ENCODE peak calls at places on chromosomes 13 and 19, in five cellular contexts. One of them, this sample, is unnamed. For H3K4me1, the result is how much of the 10 kb centered on the place peaks cover.

GRCh38 chr19:10085641-10086031 is 481 bp upstream of the SHFL start:
- DNase-seq in thoracic aorta: no peak
- DNase-seq in lower lobe of right lung: no peak
- DNase-seq in heart left ventricle: no peak
- DNase-seq in CD8-positive, alpha-beta memory T cell: no peak
- DNase-seq in this sample: no peak

GRCh38 chr13:99525967-99526366 is 24.7 kb downstream of the TM9SF2 start:
- DNase-seq in CD8-positive, alpha-beta memory T cell: no peak
- DNase-seq in thoracic aorta: no peak
- DNase-seq in lower lobe of right lung: no peak
- DNase-seq in heart left ventricle: no peak
- DNase-seq in this sample: no peak

GRCh38 chr19:33219261-33219812 is 6.3 kb downstream of the SLC7A10 start:
- DNase-seq in lower lobe of right lung: no peak
- DNase-seq in thoracic aorta: no peak
- DNase-seq in CD8-positive, alpha-beta memory T cell: no peak
- DNase-seq in heart left ventricle: no peak
- DNase-seq in this sample: no peak

GRCh38 chr13:25406377-25406776 is 34.6 kb downstream of the ATP8A2 start:
- DNase-seq in CD8-positive, alpha-beta memory T cell: no peak
- DNase-seq in lower lobe of right lung: no peak
- DNase-seq in thoracic aorta: no peak
- DNase-seq in heart left ventricle: no peak
- DNase-seq in this sample: no peak

GRCh38 chr19:15640294-15640903 is at the start of gene CYP4F3:
- DNase-seq in thoracic aorta: no peak
- DNase-seq in lower lobe of right lung: peak
- DNase-seq in CD8-positive, alpha-beta memory T cell: no peak
- DNase-seq in heart left ventricle: peak
- DNase-seq in this sample: peak

GRCh38 chr13:110716235-110716505 is 2.7 kb downstream of the ING1 start:
- DNase-seq in heart left ventricle: peak
- DNase-seq in CD8-positive, alpha-beta memory T cell: no peak
- DNase-seq in thoracic aorta: no peak
- DNase-seq in lower lobe of right lung: peak
- DNase-seq in this sample: no peak

GRCh38 chr13:73222627-73223026 is 163.8 kb downstream of the KLF5 start:
- DNase-seq in heart left ventricle: no peak
- DNase-seq in CD8-positive, alpha-beta memory T cell: no peak
- DNase-seq in lower lobe of right lung: no peak
- DNase-seq in thoracic aorta: no peak
- DNase-seq in this sample: no peak

GRCh38 chr19:10961763-10962536 is 1.1 kb downstream of the SMARCA4 start:
- DNase-seq in CD8-positive, alpha-beta memory T cell: no peak
- DNase-seq in heart left ventricle: no peak
- DNase-seq in thoracic aorta: no peak
- DNase-seq in lower lobe of right lung: no peak
- DNase-seq in this sample: no peak

GRCh38 chr13:102012299-102013293 is 389.3 kb downstream of the FGF14 start:
- DNase-seq in lower lobe of right lung: no peak
- DNase-seq in heart left ventricle: peak
- DNase-seq in CD8-positive, alpha-beta memory T cell: no peak
- DNase-seq in thoracic aorta: peak
- DNase-seq in this sample: no peak

GRCh38 chr19:9037415-9038062 is 27.3 kb upstream of the MUC16 start:
- DNase-seq in heart left ventricle: no peak
- DNase-seq in thoracic aorta: no peak
- DNase-seq in CD8-positive, alpha-beta memory T cell: no peak
- DNase-seq in lower lobe of right lung: no peak
- DNase-seq in this sample: no peak

GRCh38 chr19:47232422-47233211 is 1.6 kb upstream of the BBC3 start:
- DNase-seq in heart left ventricle: no peak
- DNase-seq in thoracic aorta: no peak
- DNase-seq in CD8-positive, alpha-beta memory T cell: no peak
- DNase-seq in lower lobe of right lung: no peak
- DNase-seq in this sample: peak

GRCh38 chr19:18477042-18477760 is 39.3 kb upstream of the ISYNA1 start:
- DNase-seq in thoracic aorta: no peak
- DNase-seq in heart left ventricle: no peak
- DNase-seq in lower lobe of right lung: no peak
- DNase-seq in CD8-positive, alpha-beta memory T cell: no peak
- DNase-seq in this sample: no peak

GRCh38 chr13:32228330-32229041 is 86.7 kb downstream of the ZAR1L start:
- DNase-seq in thoracic aorta: no peak
- DNase-seq in lower lobe of right lung: no peak
- DNase-seq in heart left ventricle: no peak
- DNase-seq in CD8-positive, alpha-beta memory T cell: no peak
- DNase-seq in this sample: no peak

GRCh38 chr19:41189425-41190065 is 3.5 kb upstream of the CYP2S1 start:
- DNase-seq in CD8-positive, alpha-beta memory T cell: no peak
- DNase-seq in thoracic aorta: no peak
- DNase-seq in lower lobe of right lung: no peak
- DNase-seq in heart left ventricle: no peak
- DNase-seq in this sample: no peak

GRCh38 chr13:96141032-96141431 is 51.1 kb downstream of the HS6ST3 start:
- DNase-seq in lower lobe of right lung: no peak
- DNase-seq in CD8-positive, alpha-beta memory T cell: no peak
- DNase-seq in thoracic aorta: no peak
- DNase-seq in heart left ventricle: no peak
- DNase-seq in this sample: no peak

GRCh38 chr19:34662919-34663318 is 14.0 kb downstream of the SCGB2B2 start:
- DNase-seq in thoracic aorta: no peak
- DNase-seq in lower lobe of right lung: no peak
- DNase-seq in heart left ventricle: no peak
- DNase-seq in CD8-positive, alpha-beta memory T cell: no peak
- DNase-seq in this sample: peak

GRCh38 chr19:41929536-41930071 is 1.4 kb upstream of the ERFL start:
- DNase-seq in lower lobe of right lung: no peak
- DNase-seq in heart left ventricle: no peak
- DNase-seq in thoracic aorta: no peak
- DNase-seq in CD8-positive, alpha-beta memory T cell: no peak
- DNase-seq in this sample: no peak

GRCh38 chr19:38663957-38664502 is 16.6 kb downstream of the ACTN4 start:
- DNase-seq in thoracic aorta: no peak
- DNase-seq in CD8-positive, alpha-beta memory T cell: no peak
- DNase-seq in lower lobe of right lung: no peak
- DNase-seq in heart left ventricle: peak
- DNase-seq in this sample: no peak

GRCh38 chr19:18586311-18586710 is 2.3 kb upstream of the REX1BD start:
- DNase-seq in lower lobe of right lung: no peak
- DNase-seq in CD8-positive, alpha-beta memory T cell: no peak
- DNase-seq in thoracic aorta: no peak
- DNase-seq in heart left ventricle: no peak
- DNase-seq in this sample: no peak

GRCh38 chr13:37348916-37349653 is 243.6 kb upstream of the CSNK1A1L start:
- DNase-seq in thoracic aorta: no peak
- DNase-seq in heart left ventricle: no peak
- DNase-seq in CD8-positive, alpha-beta memory T cell: no peak
- DNase-seq in lower lobe of right lung: no peak
- DNase-seq in this sample: no peak

GRCh38 chr19:57192064-57192395 is 730 bp downstream of the ZNF264 start:
- DNase-seq in thoracic aorta: no peak
- DNase-seq in lower lobe of right lung: no peak
- DNase-seq in CD8-positive, alpha-beta memory T cell: no peak
- DNase-seq in heart left ventricle: no peak
- DNase-seq in this sample: no peak

GRCh38 chr13:102487330-102487729 is 85.5 kb upstream of the FGF14 start:
- DNase-seq in lower lobe of right lung: no peak
- DNase-seq in CD8-positive, alpha-beta memory T cell: no peak
- DNase-seq in heart left ventricle: no peak
- DNase-seq in thoracic aorta: no peak
- DNase-seq in this sample: no peak

GRCh38 chr13:98476106-98476505 is 100.8 kb downstream of the STK24 start:
- DNase-seq in CD8-positive, alpha-beta memory T cell: peak
- DNase-seq in thoracic aorta: no peak
- DNase-seq in heart left ventricle: no peak
- DNase-seq in lower lobe of right lung: no peak
- DNase-seq in this sample: no peak

GRCh38 chr19:35337984-35338296 is 9.0 kb downstream of the CD22 start:
- DNase-seq in heart left ventricle: peak
- DNase-seq in thoracic aorta: no peak
- DNase-seq in CD8-positive, alpha-beta memory T cell: no peak
- DNase-seq in lower lobe of right lung: no peak
- DNase-seq in this sample: no peak

GRCh38 chr19:54518844-54519243 is 16.2 kb downstream of the LAIR2 start:
- DNase-seq in CD8-positive, alpha-beta memory T cell: no peak
- DNase-seq in thoracic aorta: no peak
- DNase-seq in heart left ventricle: no peak
- DNase-seq in lower lobe of right lung: no peak
- DNase-seq in this sample: no peak

GRCh38 chr19:15780595-15781418 is 6.7 kb upstream of the OR10H5 start:
- DNase-seq in thoracic aorta: no peak
- DNase-seq in CD8-positive, alpha-beta memory T cell: no peak
- DNase-seq in lower lobe of right lung: no peak
- DNase-seq in heart left ventricle: no peak
- DNase-seq in this sample: peak

GRCh38 chr19:14430712-14431111 is 2.4 kb upstream of the PKN1 start:
- DNase-seq in lower lobe of right lung: no peak
- DNase-seq in CD8-positive, alpha-beta memory T cell: no peak
- DNase-seq in heart left ventricle: no peak
- DNase-seq in thoracic aorta: no peak
- DNase-seq in this sample: no peak

GRCh38 chr19:38730731-38731589 is 13.3 kb downstream of the CAPN12 start:
- DNase-seq in lower lobe of right lung: peak
- DNase-seq in thoracic aorta: no peak
- DNase-seq in CD8-positive, alpha-beta memory T cell: no peak
- DNase-seq in heart left ventricle: peak
- DNase-seq in this sample: no peak

GRCh38 chr13:74218291-74218690 is 84.1 kb upstream of the KLF12 start:
- DNase-seq in lower lobe of right lung: no peak
- DNase-seq in thoracic aorta: no peak
- DNase-seq in heart left ventricle: no peak
- DNase-seq in CD8-positive, alpha-beta memory T cell: no peak
- DNase-seq in this sample: no peak

GRCh38 chr13:32905063-32905863 is 111.0 kb upstream of the KL start:
- DNase-seq in heart left ventricle: no peak
- DNase-seq in lower lobe of right lung: no peak
- DNase-seq in thoracic aorta: no peak
- DNase-seq in CD8-positive, alpha-beta memory T cell: no peak
- DNase-seq in this sample: no peak

GRCh38 chr13:110869231-110869804 is 45.6 kb downstream of the ANKRD10 start:
- DNase-seq in heart left ventricle: no peak
- DNase-seq in lower lobe of right lung: no peak
- DNase-seq in thoracic aorta: no peak
- DNase-seq in CD8-positive, alpha-beta memory T cell: no peak
- DNase-seq in this sample: no peak

DNA sequence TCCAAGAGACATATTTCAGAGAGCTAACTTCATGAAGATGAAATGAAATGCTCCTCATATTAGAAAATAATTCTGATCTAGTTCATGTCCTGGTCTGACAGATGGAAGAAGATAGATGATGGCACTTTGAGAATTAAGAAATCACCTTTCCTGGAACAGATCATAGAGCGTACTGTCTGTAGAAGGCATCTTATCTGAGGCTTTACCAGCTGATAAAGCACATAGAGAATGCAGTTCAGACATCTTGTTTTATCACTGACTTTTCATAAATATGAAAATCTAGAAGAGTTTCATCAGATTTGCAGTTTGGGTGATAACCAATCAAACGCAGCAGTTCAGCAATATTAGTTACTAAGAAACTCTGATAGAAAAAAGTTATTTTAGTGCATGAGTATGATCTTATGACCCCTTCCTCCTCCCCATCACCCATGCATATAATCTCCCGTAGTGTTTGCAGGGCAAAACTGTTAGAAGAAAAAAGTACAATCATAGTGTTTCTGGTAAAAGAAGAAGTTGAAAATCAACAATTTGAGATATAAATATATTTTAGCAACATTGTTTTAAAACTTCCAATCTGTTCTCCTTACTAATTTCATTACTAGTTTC is 585.2 kb downstream of the PCDH9 start:
- DNase-seq in heart left ventricle: no peak
- DNase-seq in CD8-positive, alpha-beta memory T cell: no peak
- DNase-seq in lower lobe of right lung: no peak
- DNase-seq in thoracic aorta: no peak
- DNase-seq in this sample: no peak
- H3K4me1 ChIP-seq in heart left ventricle: under half
- H3K4me1 ChIP-seq in CD8-positive, alpha-beta memory T cell: under half
- H3K4me1 ChIP-seq in lower lobe of right lung: under half
- H3K4me1 ChIP-seq in thoracic aorta: under half
- H3K4me1 ChIP-seq in this sample: under half

DNA sequence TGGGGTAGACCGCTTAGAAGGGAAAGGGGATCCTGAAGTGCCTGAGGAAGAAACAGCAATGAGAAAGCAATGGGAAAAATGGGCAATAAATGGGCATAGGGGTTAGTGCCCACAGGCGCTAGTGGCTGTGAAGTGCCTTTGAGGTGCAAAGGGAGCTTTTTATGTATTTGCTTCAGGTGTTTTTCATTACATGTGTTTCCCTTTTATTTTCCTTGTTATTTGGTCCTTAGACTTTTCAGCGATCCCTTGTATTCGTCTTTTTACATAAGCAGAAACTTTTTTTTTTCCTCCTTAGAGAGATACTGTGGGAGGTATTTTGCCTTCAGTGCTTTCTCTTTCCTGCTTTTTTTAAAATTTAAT is 19.6 kb downstream of the NFIX start:
- DNase-seq in heart left ventricle: no peak
- DNase-seq in thoracic aorta: no peak
- DNase-seq in CD8-positive, alpha-beta memory T cell: no peak
- DNase-seq in lower lobe of right lung: no peak
- DNase-seq in this sample: no peak
- H3K4me1 ChIP-seq in heart left ventricle: half or more
- H3K4me1 ChIP-seq in thoracic aorta: half or more
- H3K4me1 ChIP-seq in CD8-positive, alpha-beta memory T cell: under half
- H3K4me1 ChIP-seq in lower lobe of right lung: half or more
- H3K4me1 ChIP-seq in this sample: under half

GRCh38 chr19:48249502-48250014 is 6.2 kb downstream of the CARD8 start:
- DNase-seq in thoracic aorta: no peak
- DNase-seq in lower lobe of right lung: peak
- DNase-seq in CD8-positive, alpha-beta memory T cell: peak
- DNase-seq in heart left ventricle: peak
- DNase-seq in this sample: peak
- H3K4me1 ChIP-seq in thoracic aorta: under half
- H3K4me1 ChIP-seq in lower lobe of right lung: half or more
- H3K4me1 ChIP-seq in CD8-positive, alpha-beta memory T cell: half or more
- H3K4me1 ChIP-seq in heart left ventricle: half or more
- H3K4me1 ChIP-seq in this sample: under half

DNA sequence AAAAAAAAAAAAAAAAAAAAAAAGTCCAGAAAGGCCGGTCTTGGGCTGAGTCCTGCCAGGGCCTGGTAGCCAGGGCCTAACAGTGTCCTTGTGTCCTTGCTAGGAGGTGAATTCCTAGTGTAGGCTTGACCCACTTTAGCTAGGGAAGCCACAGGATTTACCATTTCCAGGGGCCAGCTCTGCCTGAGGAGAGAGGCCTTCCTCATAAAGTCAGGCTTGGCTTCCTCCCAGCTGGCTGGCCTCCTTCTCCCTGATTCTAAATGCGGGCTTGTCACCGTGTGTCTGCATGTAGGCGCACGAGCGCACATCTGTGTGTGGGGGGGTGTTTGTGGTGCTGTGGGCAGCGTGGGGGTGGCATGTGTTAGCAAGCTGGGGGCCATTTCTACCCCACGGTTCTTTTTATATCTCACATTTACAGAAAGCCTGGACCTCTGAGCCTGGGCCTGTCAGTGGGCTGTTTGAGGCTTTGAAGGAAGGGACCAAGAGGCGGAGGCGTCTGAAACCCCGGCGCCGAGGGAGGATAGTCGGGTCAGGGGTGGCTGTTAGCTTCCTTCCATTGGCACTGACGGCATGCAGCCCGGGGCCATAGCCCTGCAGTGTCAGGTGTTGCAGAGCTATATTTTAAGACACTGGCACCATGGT is 31.7 kb downstream of the IER2 start:
- DNase-seq in CD8-positive, alpha-beta memory T cell: peak
- DNase-seq in lower lobe of right lung: peak
- DNase-seq in heart left ventricle: peak
- DNase-seq in thoracic aorta: no peak
- DNase-seq in this sample: peak
- H3K4me1 ChIP-seq in CD8-positive, alpha-beta memory T cell: under half
- H3K4me1 ChIP-seq in lower lobe of right lung: under half
- H3K4me1 ChIP-seq in heart left ventricle: under half
- H3K4me1 ChIP-seq in thoracic aorta: under half
- H3K4me1 ChIP-seq in this sample: under half